ENCODE peak calls at places on chromosomes 6 and 20, in eight cellular contexts. J, E, A, M, V, B, Z and S are unnamed samples.

GRCh38 chr20:13017883-13018535 is 9.2 kb downstream of the SPTLC3 start:
- DNase-seq in J (no peak), E (no peak), A (no peak), M (peak; percentile 67), V (no peak), B (no peak), Z (peak; percentile 65), S (no peak)

GRCh38 chr20:826695-827323 is 6.7 kb upstream of the FAM110A start:
- DNase-seq in J (no peak), E (no peak), A (no peak), M (no peak), V (no peak), B (peak; percentile 2), Z (no peak), S (no peak)

GRCh38 chr20:13995841-13996240 is 525 bp downstream of the MACROD2 start:
- DNase-seq in J (peak; percentile 24), E (peak; percentile 26), A (peak; percentile 50), M (no peak), V (no peak), B (peak; percentile 38), Z (no peak), S (no peak)

GRCh38 chr20:46894971-46895905 is 595 bp downstream of the EYA2 start:
- DNase-seq in J (no peak), E (no peak), A (peak; percentile 53), M (no peak), V (no peak), B (no peak), Z (peak; percentile 8), S (no peak)

GRCh38 chr20:48015136-48015925 is 230.1 kb upstream of the SULF2 start:
- DNase-seq in J (no peak), E (no peak), A (no peak), M (no peak), V (no peak), B (no peak), Z (no peak), S (no peak)

GRCh38 chr6:32461493-32461892 is 21.8 kb downstream of the HLA-DRA start:
- DNase-seq in J (no peak), E (no peak), A (no peak), M (no peak), V (no peak), B (no peak), Z (no peak), S (no peak)

GRCh38 chr6:169167581-169168301 is 85.9 kb downstream of the THBS2 start:
- DNase-seq in J (peak; percentile 5), E (no peak), A (no peak), M (no peak), V (peak; percentile 96), B (peak; percentile 90), Z (peak; percentile 99), S (no peak)

GRCh38 chr6:170113141-170113540 is 177.7 kb downstream of the DLL1 start:
- DNase-seq in J (no peak), E (no peak), A (no peak), M (no peak), V (no peak), B (no peak), Z (no peak), S (no peak)

GRCh38 chr20:41619360-41620115 is 1.4 kb upstream of the CHD6 start:
- DNase-seq in J (no peak), E (no peak), A (peak; percentile 62), M (no peak), V (no peak), B (no peak), Z (no peak), S (no peak)

GRCh38 chr6:52155791-52156576 is 30.2 kb upstream of the IL17A start:
- DNase-seq in J (peak; percentile 87), E (no peak), A (no peak), M (no peak), V (no peak), B (no peak), Z (no peak), S (no peak)

GRCh38 chr6:166664135-166664534 is 37.1 kb upstream of the RPS6KA2 start:
- DNase-seq in J (no peak), E (no peak), A (no peak), M (no peak), V (no peak), B (no peak), Z (no peak), S (no peak)

GRCh38 chr6:118372413-118372812 is 175.7 kb upstream of the PLN start:
- DNase-seq in J (peak; percentile 32), E (no peak), A (no peak), M (peak; percentile 33), V (no peak), B (peak; percentile 61), Z (peak; percentile 23), S (no peak)

GRCh38 chr6:1552296-1552761 is 57.4 kb upstream of the FOXC1 start:
- DNase-seq in J (peak; percentile 18), E (no peak), A (no peak), M (no peak), V (no peak), B (no peak), Z (peak; percentile 42), S (no peak)

GRCh38 chr6:41700577-41701347 is 34.6 kb downstream of the TFEB start:
- DNase-seq in J (no peak), E (no peak), A (no peak), M (no peak), V (no peak), B (peak; percentile 63), Z (no peak), S (no peak)

GRCh38 chr20:6855806-6856205 is 88.3 kb downstream of the BMP2 start:
- DNase-seq in J (no peak), E (no peak), A (no peak), M (no peak), V (no peak), B (no peak), Z (no peak), S (no peak)